ENCODE peak calls at places on chromosomes 1 and 21, in four cellular contexts. Z, V, L and D are unnamed samples.
A peak's percentile ranks its signal among the peaks of the same experiment; 100 is the strongest.

GRCh38 chr1:24910751-24911650 is 19.1 kb downstream of the RUNX3 start:
- DNase-seq in V (peak; percentile 32), Z (no peak), L (no peak), D (peak; percentile 91)

GRCh38 chr1:234139966-234140365 is 233.3 kb upstream of the COA6 start:
- DNase-seq in V (peak; percentile 99), L (no peak), Z (peak; percentile 99), D (no peak)

GRCh38 chr21:20882462-20883415 is 115.5 kb upstream of the NCAM2 start:
- DNase-seq in Z (no peak), L (peak; percentile 86), V (peak; percentile 64), D (no peak)

GRCh38 chr21:23223882-23224281 is 2225.7 kb downstream of the NCAM2 start:
- DNase-seq in Z (no peak), V (no peak), L (peak; percentile 43), D (no peak)

GRCh38 chr1:16075337-16076002 is 2.0 kb upstream of the FAM131C start:
- DNase-seq in V (peak; percentile 39), L (no peak), Z (no peak), D (peak; percentile 98)

GRCh38 chr1:54137532-54138061 is 15.2 kb downstream of the CDCP2 start:
- DNase-seq in Z (no peak), L (no peak), V (peak; percentile 63), D (peak; percentile 91)

GRCh38 chr1:207268337-207268736 is 53.1 kb upstream of the CD55 start:
- DNase-seq in V (no peak), L (no peak), Z (no peak), D (no peak)

GRCh38 chr1:227541129-227541528 is 22.2 kb upstream of the ZNF678 start:
- DNase-seq in Z (no peak), V (no peak), L (no peak), D (no peak)

GRCh38 chr1:182839209-182840065 is at the start of gene DHX9:
- DNase-seq in V (peak; percentile 82), Z (peak; percentile 83), L (peak; percentile 96), D (peak; percentile 98)

GRCh38 chr1:88003255-88003654 is 674.6 kb downstream of the LMO4 start:
- DNase-seq in L (no peak), V (no peak), Z (no peak), D (no peak)

GRCh38 chr1:181513786-181514297 is 30.5 kb downstream of the CACNA1E start:
- DNase-seq in V (no peak), L (no peak), Z (no peak), D (no peak)

GRCh38 chr1:181518152-181518551 is 34.8 kb downstream of the CACNA1E start:
- DNase-seq in V (no peak), Z (no peak), L (no peak), D (no peak)

GRCh38 chr1:181514298-181515290 is 31.3 kb downstream of the CACNA1E start:
- DNase-seq in V (no peak), Z (no peak), L (no peak), D (no peak)

GRCh38 chr1:181517181-181517875 is 34.0 kb downstream of the CACNA1E start:
- DNase-seq in V (no peak), Z (no peak), L (no peak), D (no peak)

GRCh38 chr1:181516706-181517105 is 33.4 kb downstream of the CACNA1E start:
- DNase-seq in L (no peak), Z (no peak), V (no peak), D (no peak)
- H3K4me2 ChIP-seq in L (no peak overlapping the region), Z (no peak overlapping the region), V (no peak overlapping the region), D (no peak overlapping the region)

DNA sequence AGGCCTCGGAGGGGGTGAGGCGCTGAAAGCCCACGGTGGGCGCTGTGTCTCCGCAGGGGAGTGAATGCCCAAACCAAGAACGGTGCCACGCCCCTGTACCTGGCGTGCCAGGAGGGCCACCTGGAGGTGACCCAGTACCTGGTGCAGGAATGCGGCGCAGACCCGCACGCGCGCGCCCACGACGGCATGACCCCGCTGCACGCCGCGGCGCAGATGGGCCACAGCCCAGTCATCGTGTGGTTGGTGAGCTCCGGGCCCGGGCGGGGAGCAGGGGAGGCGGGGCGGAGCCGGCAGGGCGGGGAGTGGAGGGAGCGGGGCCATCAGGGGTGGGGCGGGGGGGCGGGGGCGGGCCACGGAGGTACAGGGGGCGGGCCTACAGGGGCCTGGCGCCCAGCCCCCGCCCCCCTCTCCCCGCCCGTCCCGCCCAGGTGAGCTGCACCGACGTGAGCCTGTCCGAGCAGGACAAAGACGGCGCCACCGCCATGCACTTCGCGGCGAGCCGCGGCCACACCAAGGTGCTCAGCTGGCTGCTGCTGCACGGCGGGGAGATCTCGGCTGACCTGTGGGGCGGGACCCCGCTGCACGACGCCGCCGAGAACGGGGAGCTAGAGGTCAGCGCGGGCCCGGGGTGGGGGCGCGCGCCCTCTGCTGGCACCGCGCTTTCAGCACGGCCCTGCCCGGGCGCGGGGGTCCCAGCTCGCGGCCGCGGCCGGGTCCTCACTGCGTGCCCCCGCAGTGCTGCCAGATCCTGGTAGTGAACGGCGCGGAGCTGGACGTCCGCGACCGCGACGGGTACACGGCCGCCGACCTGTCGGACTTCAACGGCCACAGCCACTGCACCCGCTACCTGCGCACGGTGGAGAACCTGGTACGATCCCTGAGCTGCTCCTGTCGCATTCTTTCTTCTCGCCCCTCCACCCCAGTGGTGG is 15.9 kb downstream of the ESPN start:
- DNase-seq in L (peak; percentile 82), V (peak; percentile 85), Z (peak; percentile 73), D (peak; percentile 96)
- TF ChIP-seq CTCF in L (peak; percentile 36), V (peak; percentile 53), Z (no peak), D (no peak)

DNA sequence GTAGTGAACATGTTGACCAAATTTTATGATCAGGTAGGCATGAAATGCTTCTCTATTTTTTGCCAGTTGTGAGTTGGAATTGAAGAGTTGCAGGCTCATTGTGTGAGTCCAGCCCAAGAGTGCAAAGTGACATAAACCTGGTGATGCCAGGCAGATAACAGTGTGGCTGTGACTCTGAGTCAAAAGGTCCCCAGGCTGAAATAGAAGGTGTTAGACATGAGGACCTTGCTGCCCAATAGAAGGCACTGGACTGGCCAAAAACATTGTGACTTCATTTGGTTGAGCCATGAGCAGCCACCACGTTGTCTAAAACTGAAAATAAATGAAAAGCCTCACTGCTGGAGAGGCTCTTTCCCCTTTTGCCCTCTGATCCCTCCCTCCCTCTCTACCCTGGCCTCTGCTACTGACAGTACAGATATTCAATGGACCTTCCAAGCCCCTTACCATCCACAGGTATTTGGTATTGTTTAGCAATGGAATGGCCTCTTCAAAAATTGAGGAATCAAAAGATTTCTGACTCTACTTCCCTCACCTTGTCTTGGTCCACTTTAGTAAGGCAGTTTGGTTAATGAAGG is 67.8 kb upstream of the ABCD3 start:
- DNase-seq in Z (no peak), V (no peak), L (no peak), D (no peak)
- H3K4me3 ChIP-seq in Z (no peak overlapping the region), V (no peak overlapping the region), L (no peak overlapping the region), D (no peak overlapping the region)

GRCh38 chr1:62138029-62138428 is 56.6 kb upstream of the L1TD1 start:
- DNase-seq in V (no peak), Z (no peak), L (no peak), D (no peak)
- H3K4me2 ChIP-seq in V (no peak overlapping the region), Z (no peak overlapping the region), L (no peak overlapping the region), D (no peak overlapping the region)

GRCh38 chr21:44338971-44339910 is at the start of gene CFAP410:
- DNase-seq in L (peak; percentile 96), V (peak; percentile 96), Z (peak; percentile 91), D (peak; percentile 100)
- TF ChIP-seq CTCF in L (no peak), V (no peak), Z (no peak), D (no peak)

GRCh38 chr1:116166011-116166571 is 54.9 kb downstream of the MAB21L3 start:
- DNase-seq in Z (no peak), V (no peak), L (no peak), D (no peak)

GRCh38 chr1:116169898-116170297 is 58.7 kb downstream of the MAB21L3 start:
- DNase-seq in L (no peak), Z (no peak), V (no peak), D (no peak)

GRCh38 chr1:116168277-116169032 is 57.3 kb downstream of the MAB21L3 start:
- DNase-seq in L (peak; percentile 89), Z (no peak), V (no peak), D (peak; percentile 95)

GRCh38 chr1:116166655-116167054 is 55.5 kb downstream of the MAB21L3 start:
- DNase-seq in Z (no peak), V (no peak), L (no peak), D (no peak)

GRCh38 chr1:116167625-116168276 is 56.6 kb downstream of the MAB21L3 start:
- DNase-seq in L (peak; percentile 62), Z (no peak), V (no peak), D (no peak)
- H3K4me3 ChIP-seq in L (peak overlapping the region; percentile 87), Z (peak overlapping the region; percentile 20), V (no peak overlapping the region), D (peak overlapping the region; percentile 72)

GRCh38 chr1:156262461-156263287 is 14.8 kb upstream of the PAQR6 start:
- DNase-seq in V (peak; percentile 98), Z (peak; percentile 91), L (no peak), D (peak; percentile 97)
- H3K4me2 ChIP-seq in V (peak overlapping the region; percentile 74), Z (peak overlapping the region; percentile 53), L (no peak overlapping the region), D (peak overlapping the region; percentile 42)

GRCh38 chr1:22815421-22816062 is 104.9 kb downstream of the EPHB2 start:
- DNase-seq in Z (no peak), L (no peak), V (no peak), D (peak; percentile 65)

GRCh38 chr1:22815043-22815365 is 104.4 kb downstream of the EPHB2 start:
- DNase-seq in V (no peak), Z (no peak), L (no peak), D (peak; percentile 35)

GRCh38 chr1:22812993-22813790 is 102.6 kb downstream of the EPHB2 start:
- DNase-seq in L (no peak), Z (no peak), V (no peak), D (peak; percentile 73)

GRCh38 chr1:22816063-22816775 is 105.6 kb downstream of the EPHB2 start:
- DNase-seq in L (no peak), Z (no peak), V (no peak), D (peak; percentile 62)

DNA sequence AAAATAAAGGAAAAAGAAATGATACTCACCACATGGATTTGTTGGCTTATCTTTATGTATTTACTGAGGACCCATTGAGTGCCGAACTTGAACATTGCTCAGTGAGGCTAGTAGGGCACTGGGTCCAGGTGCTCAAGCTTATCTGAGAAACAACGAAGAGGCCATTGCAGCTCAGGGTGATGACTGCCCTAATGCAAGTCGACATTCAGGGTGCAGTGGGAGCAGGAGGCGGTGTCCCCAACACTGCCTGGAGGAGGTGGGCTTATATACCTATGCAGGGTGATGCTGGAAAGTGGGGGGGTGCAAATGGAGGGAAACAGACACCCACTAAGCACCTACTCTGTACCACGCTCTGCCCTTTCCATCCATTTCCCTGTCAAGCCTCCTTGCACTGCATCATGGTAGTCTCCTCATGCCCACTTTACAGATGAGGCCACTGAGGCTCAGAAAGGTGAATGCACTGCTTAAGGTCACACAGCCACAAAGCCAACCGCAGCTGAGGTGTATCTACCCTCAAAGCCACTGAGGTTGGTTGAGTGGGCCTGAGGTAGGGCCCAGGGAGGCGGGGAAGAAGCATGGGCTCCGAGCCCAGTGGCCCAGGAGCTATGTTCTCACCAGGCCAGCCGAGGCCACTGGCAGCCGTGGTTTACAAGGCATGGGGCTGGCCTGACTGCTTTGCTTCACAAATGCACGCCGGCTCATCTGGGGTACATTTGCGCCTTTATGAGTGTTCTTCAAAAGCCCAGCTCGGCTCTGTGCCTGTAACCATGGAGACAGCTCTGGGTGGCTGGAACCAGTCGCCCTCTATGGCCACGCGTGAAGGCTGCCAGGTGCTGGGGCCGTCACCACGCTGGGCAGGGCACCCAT is 103.8 kb downstream of the EPHB2 start:
- DNase-seq in V (no peak), L (no peak), Z (no peak), D (peak; percentile 64)
- TF ChIP-seq CTCF in V (no peak), L (no peak), Z (no peak), D (no peak)

GRCh38 chr1:157240495-157241184 is 102.4 kb upstream of the ETV3 start:
- DNase-seq in V (no peak), Z (no peak), L (no peak), D (peak; percentile 13)
- H3K4me3 ChIP-seq in V (no peak overlapping the region), Z (no peak overlapping the region), L (no peak overlapping the region), D (no peak overlapping the region)